ENCODE peak calls at places on chromosomes 5 and 9, in six cellular contexts. U is stimulated activated naive CD8-positive, alpha-beta T cell treated with anti-CD3 and anti-CD28 coated beads, Interleukin-15, Interleukin-2, amounts not matched to agents 100 U/mL and 50 U/mL, for 24 hours; E is lower leg skin; G is NCI-H1048; Z is amniotic stem cell; Y is HTR-8/SVneo. X is an unnamed sample.

GRCh38 chr5:150284311-150284710 is 5.3 kb downstream of the CAMK2A start:
- DNase-seq in U (no peak), E (no peak), G (no peak), Z (no peak), Y (no peak), X (no peak)

GRCh38 chr9:8268881-8269280 is 469.3 kb upstream of the DMAC1 start:
- DNase-seq in U (no peak), E (no peak), G (no peak), Z (no peak), Y (no peak), X (no peak)

GRCh38 chr9:7760014-7760415 is 39.6 kb downstream of the DMAC1 start:
- DNase-seq in U (no peak), E (no peak), G (no peak), Z (no peak), Y (no peak), X (no peak)

GRCh38 chr9:103245369-103245768 is 250.2 kb downstream of the CYLC2 start:
- DNase-seq in U (no peak), E (no peak), G (no peak), Z (no peak), Y (no peak), X (no peak)

GRCh38 chr9:129497064-129497836 is 123.7 kb downstream of the C9orf50 start:
- DNase-seq in U (no peak), E (no peak), G (no peak), Z (no peak), Y (peak), X (no peak)

GRCh38 chr5:96177303-96177869 is 215.7 kb upstream of the ELL2 start:
- DNase-seq in U (no peak), E (peak), G (no peak), Z (peak), Y (peak), X (no peak)

GRCh38 chr5:132438931-132439330 is 51.6 kb downstream of the IRF1 start:
- DNase-seq in U (no peak), E (no peak), G (no peak), Z (no peak), Y (no peak), X (no peak)

GRCh38 chr5:57784106-57784505 is 301.5 kb upstream of the ACTBL2 start:
- DNase-seq in U (no peak), E (no peak), G (no peak), Z (no peak), Y (no peak), X (no peak)

GRCh38 chr5:54309237-54309636 is 1.1 kb downstream of the ARL15 start:
- DNase-seq in U (no peak), E (no peak), G (no peak), Z (no peak), Y (no peak), X (no peak)

GRCh38 chr5:17005087-17005828 is 69.2 kb upstream of the MYO10 start:
- DNase-seq in U (no peak), E (no peak), G (no peak), Z (no peak), Y (no peak), X (no peak)

GRCh38 chr5:113692466-113693204 is 179.1 kb downstream of the YTHDC2 start:
- DNase-seq in U (no peak), E (no peak), G (no peak), Z (no peak), Y (no peak), X (no peak)

GRCh38 chr9:77899679-77900354 is 131.8 kb downstream of the GNAQ start:
- DNase-seq in U (no peak), E (no peak), G (no peak), Z (peak), Y (peak), X (no peak)

GRCh38 chr5:138967806-138968448 is 92.8 kb upstream of the LRRTM2 start:
- DNase-seq in U (no peak), E (no peak), G (no peak), Z (no peak), Y (no peak), X (peak)

GRCh38 chr5:125151150-125151932 is 404.9 kb upstream of the ZNF608 start:
- DNase-seq in U (no peak), E (no peak), G (no peak), Z (no peak), Y (no peak), X (no peak)

GRCh38 chr5:53067641-53068040 is 41.9 kb downstream of the MOCS2 start:
- DNase-seq in U (no peak), E (no peak), G (no peak), Z (no peak), Y (no peak), X (no peak)

GRCh38 chr9:3746296-3747275 is 220.8 kb upstream of the RFX3 start:
- DNase-seq in U (peak), E (no peak), G (no peak), Z (peak), Y (peak), X (no peak)

GRCh38 chr5:141349917-141350619 is at the start of gene PCDHGB1:
- DNase-seq in U (peak), E (no peak), G (no peak), Z (peak), Y (no peak), X (no peak)

GRCh38 chr9:99809586-99810357 is 11.9 kb upstream of the NR4A3 start:
- DNase-seq in U (no peak), E (no peak), G (no peak), Z (no peak), Y (no peak), X (no peak)

GRCh38 chr5:72871358-72872024 is 55.0 kb downstream of the TNPO1 start:
- DNase-seq in U (no peak), E (no peak), G (no peak), Z (no peak), Y (no peak), X (no peak)

GRCh38 chr9:33835625-33836260 is 18.8 kb downstream of the UBE2R2 start:
- DNase-seq in U (no peak), E (no peak), G (no peak), Z (no peak), Y (no peak), X (no peak)

GRCh38 chr5:154278172-154278571 is 87.6 kb downstream of the GALNT10 start:
- DNase-seq in U (no peak), E (no peak), G (no peak), Z (no peak), Y (no peak), X (no peak)

GRCh38 chr5:112109331-112109993 is 309.6 kb downstream of the EPB41L4A start:
- DNase-seq in U (no peak), E (peak), G (no peak), Z (no peak), Y (peak), X (no peak)

GRCh38 chr9:71120439-71121247 is 778 bp downstream of the TRPM3 start:
- DNase-seq in U (no peak), E (no peak), G (no peak), Z (no peak), Y (no peak), X (no peak)

GRCh38 chr5:134911285-134912215 is 6.6 kb downstream of the PCBD2 start:
- DNase-seq in U (no peak), E (no peak), G (no peak), Z (no peak), Y (no peak), X (no peak)

GRCh38 chr9:129938291-129938979 is 103.2 kb downstream of the USP20 start:
- DNase-seq in U (no peak), E (no peak), G (no peak), Z (peak), Y (no peak), X (no peak)

GRCh38 chr9:5714501-5715401 is 85.8 kb downstream of the RIC1 start:
- DNase-seq in U (no peak), E (no peak), G (no peak), Z (no peak), Y (peak), X (no peak)